ENCODE peak calls at places on chromosome 22, in seven cellular contexts. B is HCT116, K is H1, R is PC-3, Q is keratinocyte, G is neural progenitor cell, L is fibroblast of lung. C is an unnamed sample.

GRCh38 chr22:24683671-24684070 is 80.7 kb downstream of the GGT1 start:
- DNase-seq in B (no peak), K (no peak), R (no peak), Q (no peak), G (no peak), L (peak), C (peak)

GRCh38 chr22:47021371-47022074 is 259.1 kb downstream of the TBC1D22A start:
- DNase-seq in B (no peak), K (no peak), R (no peak), Q (no peak), G (no peak), L (no peak), C (no peak)

GRCh38 chr22:50620861-50621490 is 7.0 kb downstream of the ARSA start:
- DNase-seq in B (no peak), K (no peak), R (peak), Q (peak), G (no peak), L (no peak), C (peak)

GRCh38 chr22:46072030-46072881 is 78.1 kb upstream of the PPARA start:
- DNase-seq in B (no peak), K (peak), R (peak), Q (no peak), G (peak), L (no peak), C (peak)

GRCh38 chr22:23862103-23862502 is 4.4 kb downstream of the SLC2A11 start:
- DNase-seq in B (peak), K (peak), R (peak), Q (no peak), G (peak), L (peak), C (peak)

GRCh38 chr22:32926600-32926999 is 125.1 kb downstream of the TIMP3 start:
- DNase-seq in B (peak), K (peak), R (peak), Q (no peak), G (peak), L (peak), C (peak)

GRCh38 chr22:50733521-50734342 is 4.3 kb upstream of the ACR start:
- DNase-seq in B (no peak), K (peak), R (no peak), Q (no peak), G (peak), L (peak), C (peak)

GRCh38 chr22:32862083-32862482 is 60.6 kb downstream of the TIMP3 start:
- DNase-seq in B (no peak), K (no peak), R (no peak), Q (no peak), G (no peak), L (no peak), C (peak)

GRCh38 chr22:39537981-39538380 is 5.4 kb upstream of the RPS19BP1 start:
- DNase-seq in B (no peak), K (no peak), R (no peak), Q (no peak), G (no peak), L (no peak), C (no peak)

GRCh38 chr22:24070553-24070952 is 59.4 kb downstream of the CABIN1 start:
- DNase-seq in B (no peak), K (no peak), R (no peak), Q (no peak), G (no peak), L (no peak), C (no peak)

GRCh38 chr22:46373166-46373565 is 37.7 kb downstream of the TRMU start:
- DNase-seq in B (no peak), K (no peak), R (no peak), Q (no peak), G (no peak), L (no peak), C (no peak)

GRCh38 chr22:17945851-17946690 is 78.3 kb downstream of the MICAL3 start:
- DNase-seq in B (no peak), K (no peak), R (no peak), Q (no peak), G (no peak), L (no peak), C (no peak)

GRCh38 chr22:43238526-43239006 is 51.6 kb upstream of the TTLL12 start:
- DNase-seq in B (no peak), K (no peak), R (no peak), Q (no peak), G (no peak), L (no peak), C (no peak)

GRCh38 chr22:42881982-42882656 is 25.0 kb upstream of the ARFGAP3 start:
- DNase-seq in B (no peak), K (no peak), R (no peak), Q (no peak), G (no peak), L (no peak), C (no peak)

GRCh38 chr22:46010177-46010867 is 33.4 kb upstream of the WNT7B start:
- DNase-seq in B (no peak), K (no peak), R (peak), Q (peak), G (no peak), L (no peak), C (peak)

GRCh38 chr22:50722048-50722701 is 15.8 kb upstream of the ACR start:
- DNase-seq in B (no peak), K (no peak), R (no peak), Q (no peak), G (no peak), L (no peak), C (no peak)

GRCh38 chr22:35708453-35708852 is 9.2 kb upstream of the APOL5 start:
- DNase-seq in B (no peak), K (no peak), R (no peak), Q (no peak), G (no peak), L (peak), C (no peak)

GRCh38 chr22:17890245-17890671 is 116.0 kb upstream of the BID start:
- DNase-seq in B (no peak), K (no peak), R (peak), Q (no peak), G (no peak), L (no peak), C (peak)

GRCh38 chr22:50702821-50703725 is 30.4 kb downstream of the SHANK3 start:
- DNase-seq in B (no peak), K (no peak), R (no peak), Q (no peak), G (no peak), L (no peak), C (no peak)

GRCh38 chr22:47176573-47177333 is 414.3 kb downstream of the TBC1D22A start:
- DNase-seq in B (no peak), K (no peak), R (no peak), Q (no peak), G (no peak), L (no peak), C (no peak)

GRCh38 chr22:19174106-19175025 is 4.2 kb downstream of the SLC25A1 start:
- DNase-seq in B (no peak), K (peak), R (peak), Q (peak), G (peak), L (peak), C (peak)

GRCh38 chr22:20738394-20739089 is 35.4 kb upstream of the SERPIND1 start:
- DNase-seq in B (no peak), K (no peak), R (no peak), Q (no peak), G (no peak), L (no peak), C (no peak)

GRCh38 chr22:23243006-23243573 is 62.8 kb downstream of the BCR start:
- DNase-seq in B (no peak), K (peak), R (no peak), Q (no peak), G (peak), L (no peak), C (no peak)

GRCh38 chr22:46626911-46627805 is 7.0 kb downstream of the GRAMD4 start:
- DNase-seq in B (no peak), K (peak), R (no peak), Q (peak), G (peak), L (no peak), C (no peak)

GRCh38 chr22:35619336-35620094 is 2.4 kb upstream of the MB start:
- DNase-seq in B (no peak), K (no peak), R (no peak), Q (no peak), G (no peak), L (no peak), C (no peak)

GRCh38 chr22:48661984-48662383 is 1165.7 kb downstream of the BRD1 start:
- DNase-seq in B (no peak), K (no peak), R (no peak), Q (no peak), G (no peak), L (no peak), C (no peak)

GRCh38 chr22:49517721-49518120 is 310.0 kb downstream of the BRD1 start:
- DNase-seq in B (no peak), K (no peak), R (peak), Q (no peak), G (no peak), L (no peak), C (no peak)

GRCh38 chr22:19713650-19714319 is 518 bp upstream of the SEPTIN5 start:
- DNase-seq in B (no peak), K (peak), R (no peak), Q (no peak), G (peak), L (no peak), C (peak)

GRCh38 chr22:45889093-45889538 is 87.8 kb downstream of the WNT7B start:
- DNase-seq in B (no peak), K (no peak), R (no peak), Q (no peak), G (no peak), L (no peak), C (no peak)

GRCh38 chr22:23395476-23396361 is 184.4 kb downstream of the IGLL1 start:
- DNase-seq in B (no peak), K (no peak), R (no peak), Q (no peak), G (no peak), L (no peak), C (no peak)

GRCh38 chr22:49767355-49768062 is 60.2 kb downstream of the BRD1 start:
- DNase-seq in B (peak), K (peak), R (peak), Q (peak), G (peak), L (peak), C (peak)

GRCh38 chr22:43110927-43111623 is 525 bp downstream of the BIK start:
- DNase-seq in B (no peak), K (peak), R (peak), Q (no peak), G (peak), L (no peak), C (peak)

GRCh38 chr22:49300951-49301397 is 526.7 kb downstream of the BRD1 start:
- DNase-seq in B (no peak), K (no peak), R (no peak), Q (no peak), G (no peak), L (no peak), C (no peak)

GRCh38 chr22:24996420-24996952 is 44.0 kb downstream of the KIAA1671 start:
- DNase-seq in B (peak), K (peak), R (peak), Q (no peak), G (peak), L (peak), C (peak)

GRCh38 chr22:27462190-27462589 is 339.4 kb downstream of the MN1 start:
- DNase-seq in B (no peak), K (no peak), R (no peak), Q (no peak), G (peak), L (no peak), C (peak)

GRCh38 chr22:27459955-27460354 is 341.6 kb downstream of the MN1 start:
- DNase-seq in B (no peak), K (no peak), R (no peak), Q (no peak), G (no peak), L (no peak), C (peak)

GRCh38 chr22:27463121-27463520 is 338.4 kb downstream of the MN1 start:
- DNase-seq in B (no peak), K (no peak), R (no peak), Q (no peak), G (no peak), L (peak), C (peak)

GRCh38 chr22:27460596-27461347 is 340.8 kb downstream of the MN1 start:
- DNase-seq in B (no peak), K (no peak), R (peak), Q (no peak), G (peak), L (peak), C (peak)

GRCh38 chr22:27461470-27461869 is 340.1 kb downstream of the MN1 start:
- DNase-seq in B (no peak), K (no peak), R (peak), Q (no peak), G (peak), L (peak), C (peak)
- H3K9ac ChIP-seq in B (no peak), K (no peak), R (no peak), Q (peak), G (peak), L (no peak), C (peak)

GRCh38 chr22:44326549-44326881 is 13.8 kb upstream of the SHISAL1 start:
- DNase-seq in B (no peak), K (no peak), R (no peak), Q (no peak), G (no peak), L (no peak), C (peak)
- H2AFZ ChIP-seq in B (no peak), K (no peak), R (peak), Q (no peak), G (no peak), L (no peak), C (peak)

DNA sequence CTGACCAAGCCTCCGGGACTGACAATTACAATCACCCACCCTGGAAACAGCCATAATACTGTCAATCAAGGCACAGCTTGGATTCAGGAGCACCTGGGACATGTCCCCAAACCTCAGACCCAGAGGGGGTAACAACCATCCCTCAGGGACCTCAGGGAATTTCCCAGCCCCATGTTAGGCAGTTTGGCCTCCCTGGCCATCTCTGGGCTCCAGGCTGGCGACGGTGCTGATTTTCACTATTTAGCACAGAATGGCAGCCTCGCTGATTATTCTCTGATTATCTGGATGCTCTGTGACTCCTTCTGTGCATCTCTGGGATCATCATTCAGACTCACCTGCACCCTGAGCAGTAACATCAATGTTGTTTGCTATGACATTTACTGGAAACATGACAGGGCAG is 45.8 kb upstream of the VPREB1 start:
- DNase-seq in B (no peak), K (no peak), R (no peak), Q (no peak), G (no peak), L (no peak), C (no peak)
- H3K9ac ChIP-seq in B (no peak), K (no peak), R (no peak), Q (no peak), G (no peak), L (no peak), C (no peak)

DNA sequence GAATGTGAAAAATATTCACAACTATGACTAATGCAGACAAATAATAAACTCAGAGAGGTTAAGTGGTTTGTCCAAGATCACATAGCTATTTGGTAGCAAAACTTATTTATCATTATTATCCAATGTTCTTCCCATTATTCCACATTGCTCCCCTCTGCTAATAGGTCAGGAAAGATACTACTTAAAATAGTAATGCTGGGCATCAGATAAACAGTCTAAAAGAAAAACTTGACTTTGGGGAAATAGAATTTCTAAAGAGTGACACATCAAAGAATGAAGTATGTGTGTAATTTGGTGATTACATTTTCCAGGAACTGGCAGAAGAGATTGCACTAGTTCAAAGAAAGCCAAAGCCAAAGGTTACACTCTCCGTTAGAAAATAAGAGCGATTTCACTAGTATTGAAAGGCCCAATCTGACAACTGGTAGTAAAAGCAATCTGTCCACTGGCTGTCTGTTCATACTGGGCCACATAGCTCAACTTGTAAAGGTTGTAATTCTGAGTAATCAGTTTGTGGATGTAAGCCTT is 283.7 kb downstream of the TTC28 start:
- DNase-seq in B (no peak), K (no peak), R (peak), Q (no peak), G (no peak), L (peak), C (peak)
- H2AFZ ChIP-seq in B (no peak), K (no peak), R (no peak), Q (no peak), G (no peak), L (no peak), C (no peak)

DNA sequence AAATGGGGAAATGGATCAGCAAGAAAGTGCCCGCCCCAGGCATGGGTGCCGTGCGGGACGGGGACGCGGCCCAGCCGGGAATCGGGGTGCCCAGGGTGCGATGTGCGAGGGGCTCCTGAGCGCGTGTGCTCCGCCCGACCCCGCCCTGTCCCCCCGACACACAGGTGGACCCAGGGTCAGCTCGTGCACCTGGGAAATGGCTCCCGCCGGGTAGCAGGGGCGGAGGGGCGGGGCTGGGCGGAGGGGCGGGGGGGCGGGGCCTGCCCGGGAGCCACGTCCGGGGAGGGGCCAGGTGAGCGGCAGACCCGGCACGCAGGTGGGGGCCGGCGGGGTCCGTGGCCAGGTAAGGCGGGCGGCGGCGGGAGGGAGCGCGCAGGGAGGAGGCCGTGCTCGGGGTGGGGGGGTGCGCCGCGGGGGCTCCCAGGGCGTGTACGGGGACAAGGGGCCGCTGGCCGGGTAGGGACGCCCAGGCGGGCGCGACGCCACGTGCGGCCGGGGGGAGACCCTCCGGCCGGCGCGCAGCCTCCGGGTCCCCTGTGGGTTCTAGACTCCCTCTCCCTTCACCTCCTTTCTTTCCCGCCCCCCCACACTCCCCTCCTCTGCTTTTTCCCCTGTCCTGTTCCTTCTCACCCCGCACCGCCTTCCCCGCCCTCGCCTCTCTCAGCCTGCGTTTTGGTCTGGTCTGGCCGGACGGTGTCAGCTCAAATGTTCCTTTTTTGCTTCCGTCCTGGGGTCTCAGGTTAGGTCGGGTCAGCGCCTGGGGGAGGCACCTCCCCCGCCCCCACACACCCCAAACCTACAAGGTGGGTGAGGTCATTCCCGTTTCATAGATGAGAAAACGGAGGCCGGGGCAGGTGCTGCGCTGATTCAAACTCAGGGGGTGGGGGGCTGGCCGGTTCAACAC is at the start of gene ARHGAP8:
- DNase-seq in B (no peak), K (peak), R (peak), Q (no peak), G (peak), L (no peak), C (no peak)
- H3K9ac ChIP-seq in B (peak), K (peak), R (peak), Q (peak), G (no peak), L (no peak), C (no peak)

DNA sequence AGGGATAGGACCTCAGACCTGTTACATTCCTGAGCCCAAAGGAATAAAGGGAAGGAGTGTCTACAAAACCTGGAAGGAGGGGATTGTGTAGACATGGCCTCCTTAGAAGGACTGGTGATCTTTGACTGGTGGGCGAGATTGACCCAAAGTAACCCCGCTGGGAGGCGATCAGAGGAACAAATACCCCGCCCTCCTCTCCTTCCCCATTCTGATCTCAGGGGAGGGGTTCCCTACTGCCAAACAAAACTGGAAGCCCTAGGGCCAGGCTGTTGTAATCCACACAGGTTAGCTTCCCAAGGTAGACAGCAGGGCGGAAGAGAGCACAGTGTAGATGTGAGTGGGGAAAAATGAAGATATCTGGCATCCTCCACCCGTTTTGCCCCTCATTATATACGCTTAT is 24.7 kb downstream of the NCF4 start:
- DNase-seq in B (no peak), K (no peak), R (no peak), Q (no peak), G (no peak), L (no peak), C (no peak)
- H2AFZ ChIP-seq in B (no peak), K (no peak), R (no peak), Q (no peak), G (no peak), L (no peak), C (no peak)

DNA sequence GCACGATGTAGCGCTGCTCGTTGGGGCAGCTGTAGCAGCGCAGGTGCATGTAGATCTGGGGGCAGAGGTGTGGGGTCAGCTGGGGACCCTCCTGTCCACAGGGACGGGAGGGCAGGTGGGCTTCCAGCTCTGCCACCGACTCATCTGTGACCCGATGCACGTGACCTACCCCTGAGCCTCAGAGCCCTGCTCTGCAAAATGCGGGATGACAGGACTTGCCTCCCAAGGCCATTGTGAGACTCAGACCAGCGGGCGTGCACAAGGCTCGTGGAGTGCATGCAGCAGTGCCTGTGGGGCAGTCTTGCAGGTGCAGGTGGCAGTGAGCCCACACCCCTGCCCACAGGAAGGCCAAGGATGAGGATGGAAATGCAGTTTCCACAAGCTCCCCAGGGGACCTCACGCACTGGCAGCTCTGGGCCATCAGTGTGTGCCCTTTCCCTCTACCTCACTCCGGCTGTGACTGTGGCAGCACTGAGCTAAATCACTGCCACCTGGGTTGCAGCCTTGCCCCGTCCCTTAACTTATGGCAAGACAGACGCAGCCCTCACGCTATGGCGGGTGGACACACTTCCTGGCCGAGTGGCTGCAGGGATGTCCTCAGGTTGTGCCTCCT is 26.7 kb downstream of the TMEM184B start:
- DNase-seq in B (no peak), K (no peak), R (no peak), Q (no peak), G (no peak), L (no peak), C (no peak)
- H3K9ac ChIP-seq in B (no peak), K (no peak), R (no peak), Q (no peak), G (no peak), L (no peak), C (no peak)

C was measured in GM23248.